ENCODE peak calls at places on chromosomes 5 and 9, in nine cellular contexts. U is Caco-2, F is adrenal gland, M is tibial artery, X is testis, K is heart left ventricle, O is left ventricle myocardium inferior, E is cardiac muscle cell, Z is OCI-LY7. L is an unnamed sample.

GRCh38 chr5:163938595-163938994 is 433.2 kb downstream of the MAT2B start:
- DNase-seq in U (no peak), F (no peak), M (no peak), X (no peak), K (no peak), O (no peak), E (no peak), Z (no peak), L (no peak)

GRCh38 chr9:89710689-89711088 is 105.9 kb downstream of the GADD45G start:
- DNase-seq in U (no peak), F (no peak), M (no peak), X (peak; percentile 38), K (no peak), O (no peak), E (no peak), Z (no peak), L (no peak)

GRCh38 chr5:115543931-115544370 is 624 bp downstream of the FEM1C start:
- DNase-seq in U (peak; percentile 33), F (peak; percentile 54), M (peak; percentile 50), X (peak; percentile 54), K (peak; percentile 49), O (peak; percentile 46), E (peak; percentile 64), Z (peak; percentile 67), L (no peak)

GRCh38 chr5:15664961-15665360 is 165.0 kb downstream of the FBXL7 start:
- DNase-seq in U (no peak), F (no peak), M (no peak), X (no peak), K (no peak), O (no peak), E (no peak), Z (no peak), L (no peak)

GRCh38 chr9:125284855-125285254 is 23.2 kb downstream of the GAPVD1 start:
- DNase-seq in U (no peak), F (no peak), M (no peak), X (peak; percentile 24), K (peak; percentile 8), O (no peak), E (no peak), Z (no peak), L (no peak)

GRCh38 chr9:107094370-107094769 is 188.7 kb upstream of the RAD23B start:
- DNase-seq in U (no peak), F (no peak), M (no peak), X (no peak), K (no peak), O (no peak), E (no peak), Z (no peak), L (no peak)

GRCh38 chr5:96483878-96484277 is 50.8 kb upstream of the PCSK1 start:
- DNase-seq in U (peak; percentile 65), F (no peak), M (no peak), X (no peak), K (no peak), O (no peak), E (peak; percentile 74), Z (peak; percentile 10), L (peak; percentile 9)

GRCh38 chr9:114166606-114167572 is 11.6 kb downstream of the COL27A1 start:
- DNase-seq in U (no peak), F (no peak), M (no peak), X (no peak), K (no peak), O (no peak), E (no peak), Z (no peak), L (no peak)

GRCh38 chr9:99026956-99027298 is 78.0 kb upstream of the TGFBR1 start:
- DNase-seq in U (no peak), F (no peak), M (no peak), X (no peak), K (no peak), O (no peak), E (no peak), Z (no peak), L (no peak)

GRCh38 chr9:135930446-135931345 is 23.4 kb upstream of the CAMSAP1 start:
- DNase-seq in U (no peak), F (no peak), M (no peak), X (no peak), K (no peak), O (no peak), E (no peak), Z (no peak), L (no peak)

GRCh38 chr5:140348104-140348503 is 1.7 kb upstream of the HBEGF start:
- DNase-seq in U (no peak), F (no peak), M (no peak), X (no peak), K (no peak), O (no peak), E (no peak), Z (peak; percentile 57), L (no peak)

GRCh38 chr9:94611638-94612068 is 18.0 kb upstream of the FBP2 start:
- DNase-seq in U (no peak), F (no peak), M (no peak), X (no peak), K (no peak), O (no peak), E (no peak), Z (peak; percentile 46), L (no peak)

GRCh38 chr5:176736271-176736965 is 73.9 kb upstream of the UNC5A start:
- DNase-seq in U (no peak), F (peak; percentile 4), M (peak; percentile 8), X (peak; percentile 6), K (no peak), O (no peak), E (no peak), Z (no peak), L (no peak)

GRCh38 chr5:22631683-22632082 is 221.5 kb downstream of the CDH12 start:
- DNase-seq in U (no peak), F (no peak), M (no peak), X (no peak), K (no peak), O (no peak), E (no peak), Z (no peak), L (no peak)

GRCh38 chr9:105901514-105902109 is 207.3 kb downstream of the TMEM38B start:
- DNase-seq in U (peak; percentile 66), F (peak; percentile 29), M (no peak), X (peak; percentile 67), K (no peak), O (peak; percentile 23), E (peak; percentile 82), Z (peak; percentile 16), L (no peak)

GRCh38 chr5:130678637-130679036 is 486.4 kb downstream of the HINT1 start:
- DNase-seq in U (no peak), F (no peak), M (no peak), X (no peak), K (no peak), O (no peak), E (no peak), Z (no peak), L (no peak)

GRCh38 chr9:15069106-15069505 is 158.9 kb upstream of the FREM1 start:
- DNase-seq in U (no peak), F (no peak), M (no peak), X (no peak), K (no peak), O (no peak), E (no peak), Z (no peak), L (no peak)

GRCh38 chr9:14207352-14207995 is 106.5 kb downstream of the NFIB start:
- DNase-seq in U (no peak), F (no peak), M (no peak), X (no peak), K (no peak), O (no peak), E (no peak), Z (no peak), L (no peak)

GRCh38 chr5:10352404-10353240 is 873 bp upstream of the MARCHF6 start:
- DNase-seq in U (no peak), F (no peak), M (no peak), X (no peak), K (no peak), O (no peak), E (peak; percentile 62), Z (peak; percentile 12), L (no peak)

GRCh38 chr5:104418056-104418455 is 855.5 kb upstream of the NUDT12 start:
- DNase-seq in U (no peak), F (no peak), M (no peak), X (no peak), K (no peak), O (no peak), E (no peak), Z (no peak), L (no peak)
- H3K36me3 ChIP-seq in U (no peaks in the 10 kb centered on the region), F (no peaks in the 10 kb centered on the region), M (no peaks in the 10 kb centered on the region), X (no peaks in the 10 kb centered on the region), K (no peaks in the 10 kb centered on the region), O (no peaks in the 10 kb centered on the region), E (no peaks in the 10 kb centered on the region), Z (no peaks in the 10 kb centered on the region), L (no peaks in the 10 kb centered on the region)

DNA sequence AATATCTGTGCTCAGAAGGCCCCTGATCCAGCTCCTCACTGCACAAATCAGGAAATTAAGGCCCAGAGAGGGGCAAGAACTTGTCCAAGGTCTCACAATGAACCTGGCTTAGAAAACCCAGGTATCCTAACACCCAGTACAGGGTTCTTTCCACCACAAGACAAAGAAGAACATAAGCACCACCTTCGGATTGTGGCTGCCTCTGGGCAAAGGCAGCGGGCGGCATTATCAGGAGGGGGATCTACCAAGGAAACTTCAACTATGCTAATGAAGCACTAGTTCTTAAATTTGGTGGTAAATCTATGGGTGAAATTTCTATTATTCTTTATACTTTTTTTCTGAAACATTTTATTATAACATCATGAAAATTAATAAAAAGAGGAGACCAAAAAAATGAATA is 17.9 kb downstream of the ANXA6 start:
- DNase-seq in U (no peak), F (no peak), M (no peak), X (no peak), K (no peak), O (no peak), E (no peak), Z (no peak), L (no peak)
- H3K4me1 ChIP-seq in U (no peaks in the 10 kb centered on the region), F (no peaks in the 10 kb centered on the region), M (peaks cover 26% of the 10 kb centered on the region), X (peaks cover 22% of the 10 kb centered on the region), K (peaks cover 46% of the 10 kb centered on the region), O (peaks cover 51% of the 10 kb centered on the region), E (peaks cover 43% of the 10 kb centered on the region), Z (peaks cover 92% of the 10 kb centered on the region), L (no peaks in the 10 kb centered on the region)

DNA sequence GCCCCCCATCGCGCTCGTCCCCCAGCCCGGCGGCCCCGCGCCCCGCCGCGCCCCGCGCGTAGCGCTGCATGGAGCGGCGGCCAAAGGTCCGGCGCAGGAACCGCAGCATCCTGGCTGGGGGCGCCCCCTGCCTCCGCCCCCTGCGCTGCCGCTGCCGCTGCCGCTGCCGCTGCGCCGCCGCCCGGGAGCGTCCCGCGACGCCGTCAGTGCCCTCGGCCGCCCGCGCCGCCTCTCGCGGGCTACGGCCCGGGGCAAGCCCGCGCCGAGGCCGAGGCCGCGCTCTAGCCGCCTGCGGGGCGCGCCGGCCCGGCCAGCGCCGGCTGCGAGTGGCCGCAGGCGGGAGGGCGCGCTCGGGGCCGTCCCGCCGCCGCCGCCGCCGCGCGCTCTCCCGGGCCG is 523 bp downstream of the EPB41L4B start:
- DNase-seq in U (peak; percentile 53), F (no peak), M (no peak), X (no peak), K (no peak), O (no peak), E (peak; percentile 62), Z (no peak), L (no peak)
- H3K4me3 ChIP-seq in U (peak overlapping the region; percentile 84), F (no peak overlapping the region), M (peak overlapping the region; percentile 47), X (no peak overlapping the region), K (no peak overlapping the region), O (peak overlapping the region; percentile 70), E (peak overlapping the region; percentile 52), Z (no peak overlapping the region), L (peak overlapping the region; percentile 97)

DNA sequence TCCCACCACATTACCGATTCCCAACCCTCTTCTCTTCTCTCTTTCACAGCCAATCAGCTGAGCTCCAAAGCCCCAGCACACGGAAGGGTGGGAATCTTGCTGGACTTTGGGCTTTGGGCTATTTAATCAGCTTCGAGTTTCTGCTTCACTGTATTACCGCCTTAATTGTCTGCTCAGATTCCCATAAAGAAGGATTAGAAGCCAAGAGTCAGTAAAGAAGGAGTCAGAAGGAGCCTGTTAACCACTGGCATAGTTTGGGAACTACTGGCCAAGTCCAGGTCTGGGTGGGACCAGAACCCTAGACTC is 4.4 kb downstream of the SPRY4 start:
- DNase-seq in U (peak; percentile 20), F (no peak), M (no peak), X (no peak), K (no peak), O (no peak), E (no peak), Z (no peak), L (no peak)
- H3K36me3 ChIP-seq in U (no peaks in the 10 kb centered on the region), F (no peaks in the 10 kb centered on the region), M (no peaks in the 10 kb centered on the region), X (no peaks in the 10 kb centered on the region), K (no peaks in the 10 kb centered on the region), O (no peaks in the 10 kb centered on the region), E (no peaks in the 10 kb centered on the region), Z (no peaks in the 10 kb centered on the region), L (no peaks in the 10 kb centered on the region)

L was measured in iPS DF 6.9.